ENCODE peak calls at places on chromosomes 11 and 22, in eight cellular contexts. Y is activated naive CD8-positive, alpha-beta T cell treated with anti-CD3 and anti-CD28 coated beads, Interleukin-2, amount 50 U/mL, for 24 hours; F is GM23338; E is NCI-H2227 treated with DMSO at 0.1 percent for 48 hours; R is mucosa of gallbladder; D is endothelial cell; M is ovary; N is activated CD4-positive, alpha-beta T cell treated with anti-CD3 and anti-CD28 coated beads for 4 hours. A is an unnamed sample.

GRCh38 chr11:126476977-126477376 is 121.5 kb downstream of the ST3GAL4 start:
- DNase-seq in F (no peak), N (no peak), E (no peak), D (no peak), M (no peak), R (no peak), Y (no peak), A (no peak)

GRCh38 chr11:73239571-73240189 is 21.6 kb downstream of the P2RY2 start:
- DNase-seq in Y (no peak), E (no peak), N (no peak), M (no peak), F (peak; percentile 37), R (no peak), D (no peak), A (no peak)

GRCh38 chr11:73236205-73236765 is 18.2 kb downstream of the P2RY2 start:
- DNase-seq in F (no peak), E (no peak), D (no peak), R (no peak), N (no peak), Y (no peak), M (no peak), A (no peak)

GRCh38 chr11:7573558-7574296 is 59.9 kb downstream of the PPFIBP2 start:
- DNase-seq in D (no peak), N (no peak), Y (no peak), R (peak; percentile 39), E (no peak), M (no peak), F (peak; percentile 67), A (no peak)

GRCh38 chr11:37124384-37124783 is 526.3 kb upstream of the RAG2 start:
- DNase-seq in F (no peak), E (no peak), D (no peak), N (no peak), M (no peak), Y (no peak), R (no peak), A (no peak)

GRCh38 chr22:43531651-43532050 is 119.8 kb downstream of the MPPED1 start:
- DNase-seq in D (no peak), N (no peak), Y (no peak), R (no peak), M (no peak), E (no peak), F (no peak), A (no peak)

GRCh38 chr11:123653405-123653996 is 923 bp downstream of the SCN3B start:
- DNase-seq in N (no peak), Y (no peak), F (no peak), E (no peak), D (peak; percentile 14), M (no peak), R (no peak), A (peak; percentile 29)

GRCh38 chr11:124870430-124870829 is 5.2 kb downstream of the ROBO3 start:
- DNase-seq in R (no peak), D (no peak), E (no peak), M (no peak), Y (no peak), F (no peak), N (no peak), A (no peak)

GRCh38 chr11:2885676-2886081 is at the start of gene CDKN1C:
- DNase-seq in M (peak; percentile 95), N (peak; percentile 78), F (peak; percentile 88), E (peak; percentile 96), R (peak; percentile 91), Y (peak; percentile 78), D (peak; percentile 85), A (peak; percentile 84)

GRCh38 chr11:44149651-44150050 is 54.2 kb downstream of the EXT2 start:
- DNase-seq in N (no peak), F (no peak), M (no peak), R (no peak), Y (no peak), D (no peak), E (no peak), A (no peak)

GRCh38 chr11:113045146-113045545 is 83.9 kb downstream of the NCAM1 start:
- DNase-seq in D (no peak), F (no peak), N (no peak), M (no peak), R (no peak), Y (no peak), E (no peak), A (no peak)

GRCh38 chr11:102730036-102730815 is 5.5 kb upstream of the MMP8 start:
- DNase-seq in E (no peak), M (no peak), N (no peak), F (no peak), D (no peak), R (no peak), Y (no peak), A (no peak)

GRCh38 chr11:119585038-119585666 is 143.8 kb downstream of the NECTIN1 start:
- DNase-seq in D (peak; percentile 10), N (no peak), Y (no peak), E (peak; percentile 16), M (no peak), R (peak; percentile 19), F (peak; percentile 65), A (no peak)

GRCh38 chr11:67014343-67014742 is 8.6 kb upstream of the SYT12 start:
- DNase-seq in Y (no peak), R (no peak), M (no peak), F (no peak), D (no peak), E (no peak), N (no peak), A (no peak)

GRCh38 chr11:61429691-61430582 is at the start of the genes CPSF7 and SDHAF2:
- DNase-seq in Y (peak; percentile 99), R (peak; percentile 97), D (peak; percentile 99), M (peak; percentile 96), E (peak; percentile 96), F (peak; percentile 98), N (peak; percentile 95), A (peak; percentile 93)

GRCh38 chr11:100999756-101000155 is 129.9 kb downstream of the PGR start:
- DNase-seq in F (no peak), E (no peak), D (no peak), R (no peak), Y (no peak), N (no peak), M (no peak), A (no peak)

A was measured in B cell.